ENCODE peak calls at places on chromosomes 7 and 10, in eight cellular contexts. F is SK-N-SH, I is GM06990, C is fibroblast of mammary gland, K is brain microvascular endothelial cell, X is H7, M is A549, S is upper lobe of left lung. Y is an unnamed sample.

GRCh38 chr10:30029890-30030261 is 29.5 kb downstream of the JCAD start:
- DNase-seq in F (no peak), X (no peak), S (no peak), M (no peak), C (no peak), I (no peak), K (no peak), Y (no peak)

GRCh38 chr7:81903115-81903514 is 133.3 kb upstream of the HGF start:
- DNase-seq in C (no peak), M (no peak), F (no peak), S (no peak), K (no peak), X (no peak), I (no peak), Y (no peak)

GRCh38 chr10:85265121-85265520 is 936.7 kb downstream of the CCSER2 start:
- DNase-seq in M (no peak), K (no peak), X (no peak), S (no peak), C (no peak), I (no peak), F (no peak), Y (no peak)

GRCh38 chr10:21417172-21417712 is 108.2 kb downstream of the SKIDA1 start:
- DNase-seq in S (no peak), C (no peak), F (no peak), X (no peak), M (no peak), I (no peak), K (no peak), Y (no peak)

GRCh38 chr7:100159099-100159623 is 638 bp upstream of the TRAPPC14 start:
- DNase-seq in M (peak; percentile 41), K (no peak), I (no peak), C (peak; percentile 12), X (no peak), S (no peak), F (peak; percentile 39), Y (no peak)

GRCh38 chr7:157590526-157590925 is 253.7 kb downstream of the DNAJB6 start:
- DNase-seq in S (no peak), C (no peak), I (no peak), X (no peak), F (no peak), M (no peak), K (no peak), Y (no peak)

GRCh38 chr10:119348106-119348505 is 140.7 kb downstream of the GRK5 start:
- DNase-seq in I (no peak), F (no peak), M (no peak), S (no peak), K (no peak), C (no peak), X (no peak), Y (no peak)

GRCh38 chr10:34078798-34079470 is 736.2 kb downstream of the PARD3 start:
- DNase-seq in K (peak; percentile 35), C (peak; percentile 82), I (no peak), S (no peak), M (no peak), X (no peak), F (no peak), Y (no peak)

GRCh38 chr10:112227331-112227961 is 43.9 kb upstream of the GPAM start:
- DNase-seq in I (no peak), K (no peak), S (peak; percentile 80), M (no peak), X (no peak), F (no peak), C (peak; percentile 95), Y (peak; percentile 49)

GRCh38 chr10:26931223-26931622 is 70.5 kb upstream of the ABI1 start:
- DNase-seq in F (no peak), X (peak; percentile 90), M (no peak), I (peak; percentile 18), C (no peak), S (peak; percentile 38), K (no peak), Y (no peak)

GRCh38 chr7:141648276-141649114 is 53.5 kb downstream of the DENND11 start:
- DNase-seq in F (no peak), S (no peak), C (no peak), I (no peak), M (no peak), K (no peak), X (no peak), Y (no peak)

GRCh38 chr7:1755783-1756626 is 85.9 kb downstream of the ELFN1 start:
- DNase-seq in F (no peak), S (no peak), I (no peak), C (no peak), M (no peak), X (peak; percentile 73), K (no peak), Y (no peak)

GRCh38 chr7:138004936-138005335 is 3.0 kb upstream of the CREB3L2 start:
- DNase-seq in F (no peak), C (no peak), S (no peak), K (no peak), X (no peak), M (no peak), I (no peak), Y (no peak)

GRCh38 chr10:60427148-60427547 is 37.5 kb upstream of the ANK3 start:
- DNase-seq in K (no peak), S (no peak), X (no peak), M (no peak), I (no peak), F (no peak), C (no peak), Y (no peak)

GRCh38 chr10:62614389-62615157 is 189.9 kb upstream of the ADO start:
- DNase-seq in F (no peak), I (peak; percentile 71), X (no peak), K (peak; percentile 48), S (peak; percentile 49), C (peak; percentile 67), M (peak; percentile 51), Y (no peak)

GRCh38 chr10:87661861-87662785 is 2.4 kb downstream of the PAPSS2 start:
- DNase-seq in K (peak; percentile 54), F (no peak), C (no peak), S (no peak), I (no peak), M (peak; percentile 38), X (no peak), Y (no peak)
- H3K4me3 ChIP-seq in K (peak overlapping the region; percentile 91), F (peak overlapping the region; percentile 95), C (peak overlapping the region; percentile 84), S (peak overlapping the region; percentile 70), I (no peak overlapping the region), M (no peak overlapping the region), X (no peak overlapping the region), Y (peak overlapping the region; percentile 78)

GRCh38 chr10:12500406-12501303 is 151.3 kb downstream of the CAMK1D start:
- DNase-seq in I (no peak), S (peak; percentile 23), M (no peak), K (peak; percentile 40), C (no peak), F (no peak), X (no peak), Y (no peak)
- H3K4me3 ChIP-seq in I (no peak overlapping the region), S (no peak overlapping the region), M (no peak overlapping the region), K (no peak overlapping the region), C (no peak overlapping the region), F (no peak overlapping the region), X (no peak overlapping the region), Y (no peak overlapping the region)

GRCh38 chr10:103512591-103513382 is 19.3 kb downstream of the NEURL1 start:
- DNase-seq in F (peak; percentile 17), I (no peak), S (peak; percentile 11), X (peak; percentile 45), C (no peak), M (no peak), K (no peak), Y (no peak)
- H3K4me3 ChIP-seq in F (no peak overlapping the region), I (no peak overlapping the region), S (no peak overlapping the region), X (no peak overlapping the region), C (no peak overlapping the region), M (no peak overlapping the region), K (no peak overlapping the region), Y (no peak overlapping the region)

GRCh38 chr10:102672822-102673200 is 28.5 kb downstream of the TRIM8 start:
- DNase-seq in X (no peak), M (no peak), K (no peak), I (no peak), S (no peak), C (no peak), F (peak; percentile 5), Y (no peak)

GRCh38 chr10:102673235-102673634 is 29.0 kb downstream of the TRIM8 start:
- DNase-seq in X (peak; percentile 33), I (no peak), F (no peak), S (no peak), K (no peak), C (no peak), M (no peak), Y (no peak)

GRCh38 chr10:102675151-102675886 is 31.0 kb downstream of the TRIM8 start:
- DNase-seq in S (no peak), I (peak; percentile 33), F (no peak), C (no peak), X (peak; percentile 68), M (no peak), K (peak; percentile 16), Y (no peak)

GRCh38 chr10:102674566-102674965 is 30.3 kb downstream of the TRIM8 start:
- DNase-seq in C (no peak), M (no peak), I (no peak), S (no peak), X (peak; percentile 43), K (no peak), F (peak; percentile 52), Y (no peak)

DNA sequence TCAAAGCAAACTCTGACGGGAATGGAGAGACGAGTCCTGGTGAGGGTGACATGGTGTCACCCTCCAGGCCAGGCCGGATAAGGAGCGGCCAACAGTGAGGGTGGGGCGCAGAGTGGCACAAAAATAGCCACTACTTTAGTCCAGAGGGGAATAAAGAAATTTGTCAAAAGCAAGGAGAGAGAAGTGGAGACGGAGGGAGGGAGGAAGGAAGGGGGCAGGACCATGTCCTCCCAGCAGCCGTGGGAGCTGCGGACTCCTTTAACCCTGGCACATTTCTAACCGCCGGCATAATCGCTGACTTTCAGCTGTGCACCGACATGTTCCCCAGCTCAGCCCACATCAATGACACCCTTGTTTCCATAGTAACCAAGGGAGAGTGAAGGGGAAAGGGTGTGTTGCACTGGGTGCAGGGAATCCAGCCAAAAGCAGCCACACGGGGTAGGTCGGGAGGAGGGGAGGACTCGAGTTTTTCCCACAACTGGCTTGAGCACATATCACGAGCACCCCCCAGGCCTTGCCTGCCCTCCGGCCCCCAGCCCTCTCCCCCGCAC is 29.8 kb downstream of the TRIM8 start:
- DNase-seq in S (peak; percentile 76), M (no peak), C (peak; percentile 73), X (peak; percentile 72), F (peak; percentile 76), K (peak; percentile 72), I (no peak), Y (no peak)
- H3K4me3 ChIP-seq in S (peak overlapping the region; percentile 28), M (no peak overlapping the region), C (peak overlapping the region; percentile 27), X (no peak overlapping the region), F (no peak overlapping the region), K (peak overlapping the region; percentile 18), I (no peak overlapping the region), Y (peak overlapping the region; percentile 29)

GRCh38 chr10:71920540-71921318 is 43.5 kb upstream of the CHST3 start:
- DNase-seq in F (no peak), X (no peak), K (peak; percentile 33), M (peak; percentile 59), C (peak; percentile 37), I (no peak), S (no peak), Y (no peak)
- H3K4me3 ChIP-seq in F (no peak overlapping the region), X (no peak overlapping the region), K (no peak overlapping the region), M (no peak overlapping the region), C (no peak overlapping the region), I (no peak overlapping the region), S (no peak overlapping the region), Y (no peak overlapping the region)

GRCh38 chr7:101165958-101166602 is 711 bp upstream of the VGF start:
- DNase-seq in F (peak; percentile 53), X (peak; percentile 84), K (no peak), S (no peak), M (no peak), C (no peak), I (no peak), Y (no peak)
- H3K4me3 ChIP-seq in F (peak overlapping the region; percentile 61), X (peak overlapping the region; percentile 51), K (peak overlapping the region; percentile 43), S (peak overlapping the region; percentile 5), M (peak overlapping the region; percentile 41), C (peak overlapping the region; percentile 44), I (peak overlapping the region; percentile 45), Y (peak overlapping the region; percentile 13)

Y was measured in AG04449.